ENCODE peak calls at places on chromosomes 6 and 20, in seven cellular contexts. V is AG04449, O is WTC11, C is cardiac fibroblast, T is hepatocyte, I is mucosa of descending colon, Y is dorsolateral prefrontal cortex. Q is an unnamed sample.

GRCh38 chr20:64063389-64064144 is 569 bp downstream of the TCEA2 start:
- DNase-seq in V (no peak), O (peak), C (no peak), T (peak), I (no peak), Y (no peak), Q (peak)

GRCh38 chr6:28648878-28649375 is 123.2 kb downstream of the GPX5 start:
- DNase-seq in V (no peak), O (no peak), C (peak), T (no peak), I (no peak), Y (no peak), Q (no peak)

GRCh38 chr6:75230484-75231325 is 12.9 kb downstream of the COX7A2 start:
- DNase-seq in V (no peak), O (peak), C (peak), T (peak), I (no peak), Y (no peak), Q (peak)

GRCh38 chr6:106439459-106439858 is 78.9 kb downstream of the CRYBG1 start:
- DNase-seq in V (no peak), O (no peak), C (no peak), T (no peak), I (no peak), Y (no peak), Q (no peak)

GRCh38 chr6:28480253-28480932 is 35.2 kb downstream of the GPX6 start:
- DNase-seq in V (no peak), O (no peak), C (no peak), T (no peak), I (no peak), Y (no peak), Q (no peak)

GRCh38 chr6:35191899-35192298 is 21.9 kb upstream of the SCUBE3 start:
- DNase-seq in V (no peak), O (no peak), C (no peak), T (no peak), I (no peak), Y (no peak), Q (no peak)

GRCh38 chr20:10519361-10520048 is 84.4 kb downstream of the SLX4IP start:
- DNase-seq in V (no peak), O (no peak), C (peak), T (no peak), I (no peak), Y (no peak), Q (no peak)

GRCh38 chr6:53527249-53527765 is 17.6 kb downstream of the GCLC start:
- DNase-seq in V (no peak), O (no peak), C (no peak), T (no peak), I (no peak), Y (no peak), Q (no peak)

GRCh38 chr20:53896647-53897046 is 173.7 kb downstream of the BCAS1 start:
- DNase-seq in V (no peak), O (no peak), C (no peak), T (no peak), I (no peak), Y (no peak), Q (no peak)

GRCh38 chr6:158500016-158500735 is 59.7 kb upstream of the TMEM181 start:
- DNase-seq in V (no peak), O (no peak), C (no peak), T (no peak), I (no peak), Y (no peak), Q (no peak)

GRCh38 chr6:8086755-8087306 is 15.5 kb downstream of the EEF1E1 start:
- DNase-seq in V (no peak), O (no peak), C (no peak), T (no peak), I (no peak), Y (no peak), Q (no peak)

GRCh38 chr6:41199427-41200246 is 1.3 kb downstream of the TREML2 start:
- DNase-seq in V (no peak), O (no peak), C (no peak), T (no peak), I (no peak), Y (no peak), Q (no peak)

GRCh38 chr6:6916598-6916997 is 191.2 kb upstream of the RREB1 start:
- DNase-seq in V (no peak), O (no peak), C (no peak), T (no peak), I (no peak), Y (no peak), Q (no peak)

GRCh38 chr20:61932711-61933480 is 132.8 kb downstream of the TAF4 start:
- DNase-seq in V (no peak), O (peak), C (no peak), T (no peak), I (peak), Y (peak), Q (no peak)

GRCh38 chr6:47265971-47266370 is 43.7 kb downstream of the TNFRSF21 start:
- DNase-seq in V (no peak), O (no peak), C (no peak), T (no peak), I (no peak), Y (no peak), Q (no peak)

GRCh38 chr6:157107915-157108651 is 215.2 kb downstream of the TMEM242 start:
- DNase-seq in V (peak), O (no peak), C (peak), T (peak), I (no peak), Y (no peak), Q (no peak)

GRCh38 chr20:2558581-2559301 is 22.4 kb downstream of the TMC2 start:
- DNase-seq in V (no peak), O (peak), C (peak), T (peak), I (no peak), Y (no peak), Q (no peak)

GRCh38 chr20:34575756-34576155 is 17.2 kb downstream of the MAP1LC3A start:
- DNase-seq in V (no peak), O (no peak), C (no peak), T (no peak), I (no peak), Y (no peak), Q (no peak)

GRCh38 chr20:37425103-37425625 is 79.2 kb downstream of the SRC start:
- DNase-seq in V (no peak), O (no peak), C (no peak), T (no peak), I (no peak), Y (no peak), Q (no peak)

GRCh38 chr6:33851959-33852358 is 48.2 kb upstream of the MLN start:
- DNase-seq in V (no peak), O (peak), C (peak), T (peak), I (peak), Y (no peak), Q (peak)
- TF ChIP-seq CTCF in V (peak), O (peak), C (peak), T (peak), I (peak), Y (no peak), Q (peak)

GRCh38 chr6:113970808-113971676 is at the start of gene HDAC2:
- DNase-seq in V (no peak), O (peak), C (peak), T (peak), I (peak), Y (peak), Q (peak)
- TF ChIP-seq CTCF in V (no peak), O (no peak), C (no peak), T (no peak), I (no peak), Y (no peak), Q (no peak)

DNA sequence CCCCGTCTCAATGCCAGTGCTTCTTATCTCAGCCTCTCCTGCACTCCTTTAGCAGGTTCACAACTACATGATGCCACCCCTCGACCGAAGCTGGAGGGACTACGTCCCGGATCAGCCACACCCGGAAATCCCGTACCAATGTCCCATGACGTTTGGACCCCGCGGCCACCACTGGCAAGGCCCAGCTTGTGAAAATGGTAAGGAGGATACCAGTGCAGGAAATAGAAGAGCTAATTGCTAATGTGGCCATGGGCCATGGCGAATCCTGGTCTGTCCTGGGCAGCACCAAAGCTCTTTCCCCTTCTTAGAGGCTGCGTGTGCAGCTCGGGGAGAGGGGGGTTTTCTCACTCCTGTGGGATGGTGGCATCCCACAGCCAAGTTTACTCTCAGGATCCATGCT is 5.5 kb downstream of the IRF4 start:
- DNase-seq in V (no peak), O (no peak), C (no peak), T (no peak), I (no peak), Y (no peak), Q (no peak)
- TF ChIP-seq CTCF in V (no peak), O (no peak), C (no peak), T (no peak), I (no peak), Y (no peak), Q (no peak)

GRCh38 chr20:51326241-51326819 is 216.2 kb downstream of the NFATC2 start:
- DNase-seq in V (no peak), O (peak), C (peak), T (peak), I (peak), Y (no peak), Q (peak)
- TF ChIP-seq CTCF in V (no peak), O (peak), C (peak), T (peak), I (no peak), Y (peak), Q (no peak)

GRCh38 chr6:722608-723007 is 29.7 kb upstream of the EXOC2 start:
- DNase-seq in V (no peak), O (no peak), C (peak), T (no peak), I (no peak), Y (no peak), Q (no peak)
- TF ChIP-seq CTCF in V (no peak), O (no peak), C (no peak), T (no peak), I (no peak), Y (no peak), Q (no peak)

GRCh38 chr6:84242265-84242664 is 14.8 kb upstream of the CEP162 start:
- DNase-seq in V (no peak), O (no peak), C (no peak), T (no peak), I (no peak), Y (no peak), Q (no peak)
- TF ChIP-seq CTCF in V (no peak), O (no peak), C (no peak), T (no peak), I (no peak), Y (no peak), Q (no peak)

GRCh38 chr6:114304304-114304887 is 38.4 kb downstream of the HS3ST5 start:
- DNase-seq in V (no peak), O (no peak), C (peak), T (peak), I (no peak), Y (no peak), Q (no peak)
- TF ChIP-seq CTCF in V (peak), O (peak), C (peak), T (peak), I (no peak), Y (peak), Q (peak)

GRCh38 chr20:18276821-18277220 is 11.5 kb upstream of the ZNF133 start:
- DNase-seq in V (no peak), O (peak), C (peak), T (peak), I (peak), Y (peak), Q (peak)
- TF ChIP-seq CTCF in V (peak), O (peak), C (peak), T (peak), I (peak), Y (peak), Q (peak)